ENCODE peak calls at places on chromosomes 5 and 9, in four cellular contexts. L is T-helper 1 cell; G is NCI-H1092 treated with DMSO at 0.1 percent for 48 hours; W is activated effector memory CD4-positive, alpha-beta T cell treated with Interleukin-2 at 50 U/mL for 16 hours. V is an unnamed sample.

GRCh38 chr5:146662229-146662628 is 146.2 kb upstream of the GPR151 start:
- DNase-seq in L (peak), W (no peak), G (no peak), V (no peak)

GRCh38 chr5:4859489-4860211 is 280.5 kb upstream of the ADAMTS16 start:
- DNase-seq in L (no peak), G (no peak), W (no peak), V (no peak)

GRCh38 chr5:36242534-36243144 is 914 bp upstream of the NADK2 start:
- DNase-seq in W (no peak), L (no peak), G (no peak), V (no peak)

GRCh38 chr5:75053286-75054109 is 1.1 kb upstream of the GCNT4 start:
- DNase-seq in G (peak), L (peak), W (peak), V (peak)

GRCh38 chr9:86034863-86035734 is 64.3 kb downstream of the GOLM1 start:
- DNase-seq in G (peak), L (no peak), W (no peak), V (peak)

GRCh38 chr9:109459423-109459822 is 38.7 kb downstream of the PTPN3 start:
- DNase-seq in G (no peak), L (no peak), W (no peak), V (no peak)

GRCh38 chr9:33867747-33868429 is 50.9 kb downstream of the UBE2R2 start:
- DNase-seq in W (no peak), G (no peak), L (no peak), V (no peak)

GRCh38 chr5:142585451-142585850 is 100.4 kb downstream of the FGF1 start:
- DNase-seq in L (no peak), G (no peak), W (no peak), V (no peak)

GRCh38 chr9:128689293-128689770 is 310 bp downstream of the SET start:
- DNase-seq in W (no peak), G (no peak), L (peak), V (no peak)

GRCh38 chr5:133983674-133984073 is 15.2 kb upstream of the C5orf15 start:
- DNase-seq in G (no peak), W (no peak), L (no peak), V (no peak)